ENCODE peak calls at places on chromosomes 7 and 10, in seven cellular contexts. K, W, G, R, F, V and S are unnamed samples.

GRCh38 chr7:108033776-108034497 is 31.0 kb upstream of the LAMB1 start:
- DNase-seq in F (no peak), K (no peak), R (no peak), V (no peak), W (no peak), G (peak; percentile 61), S (no peak)

GRCh38 chr10:117950408-117950807 is 96.3 kb downstream of the RAB11FIP2 start:
- DNase-seq in G (no peak), F (no peak), V (no peak), K (no peak), W (no peak), R (no peak), S (no peak)

GRCh38 chr10:69182005-69182404 is 2.0 kb downstream of the SUPV3L1 start:
- DNase-seq in W (no peak), G (no peak), V (no peak), R (no peak), K (no peak), F (no peak), S (no peak)

GRCh38 chr7:116188-116981 is 76.0 kb upstream of the FAM20C start:
- DNase-seq in R (no peak), V (no peak), G (no peak), W (no peak), F (no peak), K (no peak), S (no peak)

GRCh38 chr10:69348824-69349541 is 67.7 kb downstream of the TACR2 start:
- DNase-seq in W (no peak), G (peak; percentile 99), F (no peak), V (no peak), K (no peak), R (peak; percentile 71), S (no peak)

GRCh38 chr7:7565746-7566650 is 686 bp upstream of the MIOS start:
- DNase-seq in F (peak; percentile 11), G (peak; percentile 94), V (no peak), W (peak; percentile 81), R (peak; percentile 23), K (peak; percentile 13), S (peak; percentile 9)

GRCh38 chr7:16677978-16678494 is 32.1 kb downstream of the BZW2 start:
- DNase-seq in R (no peak), G (no peak), K (no peak), W (no peak), V (no peak), F (no peak), S (no peak)

GRCh38 chr7:154770361-154770760 is 232.6 kb downstream of the PAXIP1 start:
- DNase-seq in V (no peak), F (no peak), R (no peak), G (no peak), K (no peak), W (no peak), S (no peak)

GRCh38 chr10:103545366-103545765 is 51.9 kb downstream of the NEURL1 start:
- DNase-seq in G (no peak), F (peak; percentile 7), R (no peak), V (no peak), K (no peak), W (peak; percentile 53), S (no peak)

GRCh38 chr10:50369931-50370330 is 118.6 kb upstream of the ASAH2 start:
- DNase-seq in W (no peak), V (no peak), F (no peak), G (peak; percentile 51), R (no peak), K (no peak), S (no peak)

GRCh38 chr10:110751845-110752244 is 107.7 kb downstream of the RBM20 start:
- DNase-seq in G (no peak), R (no peak), V (no peak), W (no peak), K (no peak), F (no peak), S (peak; percentile 71)

GRCh38 chr10:88792656-88793055 is 9.9 kb upstream of the LIPM start:
- DNase-seq in G (peak; percentile 52), R (peak; percentile 20), K (no peak), V (no peak), W (peak; percentile 81), F (no peak), S (no peak)

GRCh38 chr7:145156834-145157233 is 321.0 kb upstream of the TPK1 start:
- DNase-seq in K (no peak), V (no peak), R (no peak), G (no peak), W (no peak), F (no peak), S (no peak)

GRCh38 chr10:79561257-79561656 is 1.1 kb upstream of the SFTPA2 start:
- DNase-seq in G (no peak), K (no peak), R (no peak), F (no peak), W (no peak), V (no peak), S (no peak)

GRCh38 chr10:81021428-81022129 is 483.9 kb downstream of the SH2D4B start:
- DNase-seq in V (no peak), K (no peak), G (no peak), W (no peak), R (no peak), F (no peak), S (no peak)

GRCh38 chr10:81031774-81032173 is 494.1 kb downstream of the SH2D4B start:
- DNase-seq in W (no peak), R (no peak), F (peak; percentile 44), V (no peak), G (no peak), K (no peak), S (no peak)

GRCh38 chr10:81026597-81026996 is 488.9 kb downstream of the SH2D4B start:
- DNase-seq in V (no peak), G (no peak), R (no peak), W (no peak), K (no peak), F (no peak), S (no peak)

DNA sequence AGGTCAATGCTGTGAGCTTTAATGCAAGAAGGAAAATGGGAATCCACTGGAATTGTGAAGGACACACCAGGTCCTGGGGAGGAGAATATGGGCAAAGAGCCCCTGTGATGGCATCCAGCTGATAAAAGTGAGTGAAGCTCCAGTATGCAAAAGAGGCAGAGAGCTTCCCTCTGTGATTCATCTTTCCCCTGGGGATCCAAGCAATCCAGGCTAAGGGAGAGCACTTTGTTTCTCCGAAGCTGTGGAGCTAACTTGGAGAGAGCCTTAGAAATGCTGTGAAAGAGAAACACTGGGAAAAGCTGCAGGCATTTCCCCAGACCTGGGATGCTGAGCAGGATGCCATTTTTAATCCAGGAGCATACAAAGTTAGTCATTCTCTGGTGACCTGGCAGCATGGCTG is 489.5 kb downstream of the SH2D4B start:
- DNase-seq in V (no peak), F (no peak), R (no peak), G (no peak), K (no peak), W (no peak), S (no peak)
- TF ChIP-seq CTCF in V (no peak), F (no peak), R (no peak), G (no peak), K (no peak), W (no peak), S (no peak)

GRCh38 chr7:136359333-136359903 is 382.3 kb upstream of the MTPN start:
- DNase-seq in W (no peak), F (peak; percentile 12), K (no peak), R (no peak), G (no peak), V (no peak), S (no peak)
- TF ChIP-seq CTCF in W (no peak), F (no peak), K (no peak), R (no peak), G (no peak), V (no peak), S (no peak)

GRCh38 chr10:104641150-104642000 is at the start of gene SORCS3:
- DNase-seq in K (no peak), V (peak; percentile 55), G (peak; percentile 5), F (no peak), W (no peak), R (no peak), S (no peak)

GRCh38 chr10:104642001-104642270 is 846 bp downstream of the SORCS3 start:
- DNase-seq in G (no peak), V (no peak), F (no peak), W (no peak), K (no peak), R (no peak), S (no peak)

GRCh38 chr10:104642311-104643022 is 1.4 kb downstream of the SORCS3 start:
- DNase-seq in K (no peak), F (no peak), V (peak; percentile 92), G (peak; percentile 52), W (no peak), R (no peak), S (peak; percentile 49)

GRCh38 chr10:104640339-104641149 is 546 bp upstream of the SORCS3 start:
- DNase-seq in K (no peak), R (no peak), G (no peak), W (no peak), V (peak; percentile 48), F (no peak), S (no peak)

DNA sequence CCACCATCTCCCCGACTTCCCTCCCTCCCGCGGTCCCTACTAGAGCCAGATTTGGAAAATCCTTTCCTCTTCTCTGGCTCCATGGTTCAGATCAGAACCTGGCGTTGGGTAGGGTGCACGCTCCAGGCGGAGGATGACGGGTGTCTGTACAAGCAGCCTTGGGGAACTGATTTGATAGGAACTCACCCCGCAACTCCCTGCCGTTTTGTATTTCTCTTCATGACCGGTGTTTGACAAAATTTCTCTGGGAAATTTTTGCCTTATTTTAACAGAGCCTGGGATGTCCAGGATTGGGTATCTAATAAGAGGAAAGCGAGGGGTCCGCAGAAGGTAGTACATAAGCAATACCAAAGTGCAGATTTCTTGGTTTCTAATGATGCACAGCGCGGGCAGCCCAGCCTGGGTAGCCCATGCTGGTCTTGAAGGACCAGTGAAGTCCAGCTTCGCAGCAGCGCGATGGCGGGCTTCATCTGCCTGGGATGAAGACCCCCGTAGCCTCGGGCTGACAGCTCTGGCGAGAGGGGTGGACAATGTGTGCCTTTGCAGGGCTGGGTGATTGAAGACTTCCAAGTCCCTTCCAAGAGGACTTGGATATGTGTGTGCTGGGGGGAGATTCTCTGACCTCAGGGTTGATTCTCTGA is 2.1 kb downstream of the SORCS3 start:
- DNase-seq in V (no peak), K (no peak), W (peak; percentile 69), G (no peak), R (no peak), F (no peak), S (no peak)
- TF ChIP-seq CTCF in V (no peak), K (no peak), W (no peak), G (no peak), R (no peak), F (no peak), S (no peak)

GRCh38 chr7:76383089-76383944 is 24.5 kb upstream of the YWHAG start:
- DNase-seq in G (peak; percentile 56), F (no peak), V (no peak), W (no peak), K (no peak), R (no peak), S (no peak)
- TF ChIP-seq CTCF in G (no peak), F (no peak), V (no peak), W (no peak), K (no peak), R (no peak), S (no peak)

GRCh38 chr10:119817991-119818888 is 54.4 kb downstream of the MCMBP start:
- DNase-seq in K (no peak), F (peak; percentile 34), W (peak; percentile 75), R (peak; percentile 67), V (peak; percentile 100), G (peak; percentile 40), S (no peak)
- TF ChIP-seq CTCF in K (no peak), F (no peak), W (no peak), R (no peak), V (peak; percentile 89), G (no peak), S (no peak)